ENCODE peak calls at places on chromosomes 7 and 10, in ten cellular contexts. Z is natural killer cell; P is central memory CD8-positive, alpha-beta T cell; B is lung; M is activated naive CD4-positive, alpha-beta T cell treated with anti-CD3 and anti-CD28 coated beads, Interleukin-2, amount 50 U/mL, for 72 hours; F is left cardiac atrium; T is mucosa of descending colon; Q is foreskin keratinocyte; L is CD8-positive, alpha-beta T cell; S is stimulated activated naive B cell treated with anti-CD40 and anti-IgM and Interleukin-4, amounts not matched to agents 10 μg/mL and 1 μg/mL and 100 μg/mL, for 72 hours. U is an unnamed sample.

GRCh38 chr10:132803595-132804210 is 17.8 kb upstream of the NKX6-2 start:
- ATAC-seq in Z (no peak), P (no peak), B (no peak), M (no peak), F (no peak), T (no peak), Q (no peak), L (no peak), S (no peak), U (peak)

GRCh38 chr10:21281173-21281572 is 244.3 kb downstream of the SKIDA1 start:
- ATAC-seq in Z (no peak), P (no peak), B (no peak), M (no peak), F (no peak), T (no peak), Q (no peak), L (no peak), S (no peak), U (no peak)

GRCh38 chr7:1385086-1385808 is 74.0 kb downstream of the MICALL2 start:
- ATAC-seq in Z (no peak), P (no peak), B (no peak), M (no peak), F (no peak), T (no peak), Q (no peak), L (no peak), S (no peak), U (no peak)

GRCh38 chr10:110103921-110104461 is 96.2 kb downstream of the ADD3 start:
- ATAC-seq in Z (no peak), P (no peak), B (no peak), M (no peak), F (no peak), T (no peak), Q (no peak), L (no peak), S (no peak), U (no peak)

GRCh38 chr10:72116372-72116771 is 28.0 kb upstream of the SPOCK2 start:
- ATAC-seq in Z (no peak), P (no peak), B (no peak), M (no peak), F (no peak), T (no peak), Q (no peak), L (no peak), S (no peak), U (no peak)

GRCh38 chr7:95974108-95974507 is 201.8 kb downstream of the DYNC1I1 start:
- ATAC-seq in Z (no peak), P (no peak), B (no peak), M (no peak), F (no peak), T (no peak), Q (no peak), L (no peak), S (no peak), U (no peak)

GRCh38 chr10:77401681-77402080 is 235.9 kb downstream of the KCNMA1 start:
- ATAC-seq in Z (no peak), P (no peak), B (peak), M (no peak), F (no peak), T (peak), Q (no peak), L (no peak), S (no peak), U (no peak)

GRCh38 chr7:156470399-156471320 is 169.9 kb upstream of the RNF32 start:
- ATAC-seq in Z (no peak), P (no peak), B (no peak), M (no peak), F (no peak), T (no peak), Q (no peak), L (no peak), S (no peak), U (peak)

GRCh38 chr7:143300959-143301617 is 12.9 kb downstream of the CASP2 start:
- ATAC-seq in Z (no peak), P (no peak), B (peak), M (no peak), F (no peak), T (peak), Q (no peak), L (no peak), S (no peak), U (no peak)

GRCh38 chr10:12772797-12773587 is 228.5 kb downstream of the CCDC3 start:
- ATAC-seq in Z (no peak), P (no peak), B (no peak), M (no peak), F (no peak), T (peak), Q (no peak), L (no peak), S (no peak), U (no peak)

U was measured in stimulated activated memory B cell treated with anti-CD40 and anti-IgM and Interleukin-4, amounts not matched to agents 10 μg/mL and 1 μg/mL and 100 μg/mL, for 72 hours.